ENCODE peak calls at places on chromosomes 1 and 21, in eight cellular contexts. H, A, E, Y, L, F, U and S are unnamed samples. For H3K27me3, the result is how much of the 10 kb centered on the place peaks cover.

GRCh38 chr1:3903141-3904005 is 3.3 kb upstream of the C1orf174 start:
- DNase-seq in L (no peak), U (no peak), F (no peak), A (no peak), H (no peak), E (peak), Y (no peak), S (no peak)

GRCh38 chr1:162387226-162388082 is 5.9 kb downstream of the C1orf226 start:
- DNase-seq in Y (peak), A (no peak), F (no peak), U (no peak), L (no peak), H (no peak), E (no peak), S (no peak)

GRCh38 chr21:43938751-43939442 is 73.2 kb upstream of the TRAPPC10 start:
- DNase-seq in U (no peak), F (peak), L (peak), H (peak), Y (peak), E (peak), A (peak), S (peak)

GRCh38 chr1:77888429-77889239 is at the start of gene NEXN:
- DNase-seq in E (peak), F (peak), Y (peak), U (peak), L (peak), A (peak), H (peak), S (no peak)

GRCh38 chr1:203338335-203339036 is 12.4 kb downstream of the FMOD start:
- DNase-seq in Y (peak), A (peak), L (peak), F (peak), U (no peak), H (peak), E (peak), S (no peak)

GRCh38 chr1:160558679-160559078 is 20.6 kb downstream of the CD84 start:
- DNase-seq in Y (no peak), E (no peak), L (no peak), U (no peak), A (no peak), F (no peak), H (no peak), S (no peak)

GRCh38 chr1:82388679-82389078 is 587.9 kb downstream of the ADGRL2 start:
- DNase-seq in F (no peak), Y (no peak), H (no peak), L (no peak), A (no peak), E (peak), U (no peak), S (no peak)

GRCh38 chr1:213138892-213139291 is 87.9 kb downstream of the RPS6KC1 start:
- DNase-seq in F (no peak), Y (no peak), H (no peak), U (no peak), E (no peak), L (no peak), A (no peak), S (no peak)

GRCh38 chr1:103461171-103462105 is 64.1 kb upstream of the RNPC3 start:
- DNase-seq in A (no peak), E (no peak), F (no peak), Y (peak), H (no peak), U (no peak), L (no peak), S (no peak)

GRCh38 chr21:45912611-45913415 is 68.8 kb upstream of the COL6A1 start:
- DNase-seq in F (no peak), E (no peak), Y (no peak), U (no peak), L (no peak), A (no peak), H (no peak), S (no peak)

GRCh38 chr1:221979461-221980032 is 237.7 kb upstream of the DUSP10 start:
- DNase-seq in A (no peak), F (no peak), H (no peak), L (no peak), E (no peak), U (no peak), Y (no peak), S (no peak)

GRCh38 chr1:199302554-199302953 is 663.7 kb downstream of the PTPRC start:
- DNase-seq in U (no peak), L (no peak), Y (no peak), A (no peak), H (no peak), F (no peak), E (no peak), S (no peak)

GRCh38 chr21:35779690-35780570 is 280.4 kb downstream of the SETD4 start:
- DNase-seq in Y (no peak), U (no peak), F (no peak), L (no peak), H (no peak), A (no peak), E (peak), S (no peak)

GRCh38 chr1:225668222-225668621 is 15.3 kb upstream of the ENAH start:
- DNase-seq in L (no peak), F (no peak), Y (no peak), H (no peak), A (no peak), E (no peak), U (no peak), S (no peak)

GRCh38 chr1:225670356-225670755 is 17.4 kb upstream of the ENAH start:
- DNase-seq in A (no peak), F (no peak), Y (no peak), L (no peak), H (no peak), E (no peak), U (no peak), S (no peak)

DNA sequence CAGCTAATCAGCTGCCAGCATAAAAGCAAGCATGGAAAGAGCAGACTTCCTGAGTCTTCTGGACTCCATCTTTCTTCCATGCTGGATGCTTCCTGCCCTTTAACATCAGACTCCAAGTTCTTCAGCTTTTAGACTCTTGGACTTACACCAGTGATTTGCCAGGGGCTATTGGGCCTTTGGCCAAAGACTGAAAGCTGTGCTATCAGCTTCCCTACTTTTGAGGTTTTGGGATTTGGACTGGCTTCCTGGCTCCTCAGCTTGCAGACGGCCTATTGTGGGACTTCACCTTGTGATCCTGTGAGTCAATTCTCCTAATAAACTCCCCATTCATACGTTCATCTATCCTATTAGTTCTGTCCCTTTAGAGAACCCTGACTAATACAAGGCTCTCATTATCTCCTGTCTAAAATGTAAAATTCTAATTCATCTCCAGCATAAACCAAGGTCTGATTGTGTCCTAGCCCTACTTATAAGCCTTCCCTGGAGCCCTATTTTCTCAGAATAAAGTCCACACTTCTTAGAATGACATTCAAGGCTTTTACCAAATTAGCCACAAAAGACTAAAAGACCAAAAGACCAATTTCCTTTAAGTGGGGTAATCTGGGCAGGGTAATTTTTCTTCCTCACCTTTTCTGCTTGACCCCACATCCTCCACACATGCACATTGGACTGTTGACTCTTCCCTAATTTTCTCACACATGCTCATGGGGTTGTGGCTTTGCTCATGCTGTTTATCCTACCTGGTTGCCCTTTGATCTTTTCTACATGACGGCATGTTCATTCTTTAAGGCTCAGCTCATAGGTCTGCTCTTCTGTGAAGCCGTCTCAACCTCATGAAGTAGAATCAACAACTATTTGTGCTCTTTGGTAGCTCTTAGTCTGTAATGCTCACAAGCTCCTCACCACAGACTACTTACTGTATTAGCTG is 18.1 kb upstream of the ENAH start:
- DNase-seq in H (no peak), F (no peak), E (no peak), A (no peak), U (no peak), Y (no peak), L (no peak), S (no peak)
- H3K27ac ChIP-seq in H (no peak), F (no peak), E (no peak), A (no peak), U (no peak), Y (no peak), L (no peak), S (no peak)

GRCh38 chr1:24773618-24774017 is 28.4 kb downstream of the CLIC4 start:
- DNase-seq in F (no peak), Y (no peak), A (no peak), L (no peak), E (no peak), U (no peak), H (no peak), S (no peak)
- H3K27me3 ChIP-seq in F (under half), Y (under half), A (under half), L (under half), E (under half), U (under half), H (under half), S (under half)

DNA sequence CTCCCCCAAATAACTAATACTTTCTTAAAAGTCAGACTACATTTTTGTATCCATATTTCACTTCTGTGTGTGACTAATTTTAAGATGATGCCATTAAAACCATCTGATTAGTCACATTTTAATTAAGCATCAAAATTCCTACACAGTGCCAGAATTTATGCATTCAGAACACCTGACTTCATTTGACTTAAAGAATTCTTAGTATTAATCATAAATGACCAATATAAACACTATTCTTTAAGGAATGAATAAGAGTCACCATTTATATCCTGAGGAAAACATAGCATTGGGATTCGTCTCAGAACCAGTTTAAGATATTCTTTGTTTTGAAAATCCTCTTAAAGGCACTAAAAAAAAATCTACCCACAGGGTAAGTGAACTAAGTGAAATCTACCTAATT is 37.0 kb downstream of the TM2D1 start:
- DNase-seq in E (no peak), A (no peak), H (no peak), U (no peak), Y (no peak), F (no peak), L (no peak), S (no peak)
- H3K4me3 ChIP-seq in E (no peak), A (no peak), H (no peak), U (no peak), Y (no peak), F (no peak), L (no peak), S (no peak)

DNA sequence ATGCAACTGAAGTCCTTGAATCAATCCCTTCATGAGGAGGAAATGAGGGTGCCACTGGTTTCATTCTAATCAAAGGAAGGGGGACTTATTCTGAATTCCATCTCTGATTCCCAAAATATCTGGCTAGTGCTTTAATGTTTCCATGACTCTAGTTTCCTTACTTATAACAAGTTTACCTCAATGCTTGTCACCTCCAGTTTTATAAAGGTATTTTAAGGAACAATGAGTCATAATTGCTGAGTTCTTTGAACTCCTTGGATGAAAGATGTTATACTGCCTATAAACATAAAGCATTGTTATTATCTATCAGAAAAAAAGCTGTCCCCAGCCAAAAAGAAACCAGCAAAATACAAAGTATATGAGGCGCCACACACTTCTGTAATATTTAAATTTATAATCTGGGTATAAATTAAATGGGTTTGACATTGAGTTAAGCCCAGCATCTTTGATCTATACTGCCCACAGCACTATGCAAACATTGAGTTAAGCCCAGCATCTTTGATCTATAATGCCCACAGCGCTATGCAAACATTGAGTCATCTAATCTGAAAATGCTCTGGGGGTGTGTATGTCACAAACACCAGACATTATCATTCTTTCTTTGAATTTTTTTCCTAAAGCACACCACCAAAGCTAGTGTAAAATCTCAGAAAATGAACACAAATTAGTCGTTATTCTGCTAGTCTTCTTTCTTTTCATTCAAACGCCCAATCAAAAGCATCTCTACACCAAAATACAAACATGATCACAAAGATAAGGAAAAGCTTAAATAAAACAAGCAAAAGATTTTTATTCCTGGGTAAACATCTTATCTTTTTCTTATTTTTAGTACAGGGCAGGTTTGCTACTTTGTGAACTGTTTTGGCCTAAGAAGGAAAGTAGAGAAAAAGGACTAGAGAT is 11.5 kb upstream of the CXADR start:
- DNase-seq in E (no peak), L (no peak), F (no peak), H (no peak), U (no peak), A (no peak), Y (no peak), S (no peak)
- H3K27ac ChIP-seq in E (no peak), L (no peak), F (no peak), H (no peak), U (no peak), A (no peak), Y (no peak), S (no peak)

DNA sequence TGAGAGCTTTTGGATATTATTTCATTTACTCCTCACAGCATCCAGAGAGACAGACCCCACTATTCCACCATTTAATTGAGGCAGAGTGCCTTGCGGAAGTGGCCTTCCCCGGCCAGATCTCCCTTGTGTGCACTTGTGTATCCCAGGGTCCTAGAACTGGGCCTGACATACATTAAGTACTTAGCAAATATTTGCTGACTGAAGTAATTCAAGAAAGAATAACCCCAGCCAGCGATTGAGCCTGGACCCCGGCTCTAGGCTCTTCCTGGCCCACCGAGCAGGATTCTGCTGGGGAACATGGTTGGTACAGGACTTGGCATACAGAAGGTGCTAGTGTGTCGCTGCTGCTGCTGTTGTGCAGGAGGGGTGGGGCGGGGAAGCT is 8.4 kb downstream of the DMRTA2 start:
- DNase-seq in F (no peak), E (no peak), L (no peak), U (no peak), H (no peak), A (no peak), Y (no peak), S (no peak)
- H3K27me3 ChIP-seq in F (half or more), E (under half), L (half or more), U (under half), H (under half), A (under half), Y (half or more), S (half or more)

GRCh38 chr1:47726496-47726855 is 270.7 kb downstream of the TRABD2B start:
- DNase-seq in E (no peak), U (no peak), A (no peak), H (no peak), Y (no peak), L (no peak), F (no peak), S (no peak)

GRCh38 chr1:47724427-47724999 is 272.7 kb downstream of the TRABD2B start:
- DNase-seq in F (no peak), A (no peak), Y (no peak), L (no peak), E (no peak), U (no peak), H (no peak), S (no peak)

GRCh38 chr1:47725000-47725731 is 272.0 kb downstream of the TRABD2B start:
- DNase-seq in F (no peak), L (no peak), U (no peak), Y (peak), H (peak), E (peak), A (no peak), S (no peak)

GRCh38 chr1:47727051-47727708 is 270.0 kb downstream of the TRABD2B start:
- DNase-seq in E (no peak), A (no peak), L (no peak), H (no peak), U (no peak), Y (no peak), F (no peak), S (no peak)

GRCh38 chr1:47725732-47726495 is 271.3 kb downstream of the TRABD2B start:
- DNase-seq in A (peak), L (peak), U (no peak), F (peak), H (peak), Y (peak), E (peak), S (no peak)
- H3K4me3 ChIP-seq in A (no peak), L (no peak), U (peak), F (no peak), H (peak), Y (peak), E (no peak), S (no peak)

DNA sequence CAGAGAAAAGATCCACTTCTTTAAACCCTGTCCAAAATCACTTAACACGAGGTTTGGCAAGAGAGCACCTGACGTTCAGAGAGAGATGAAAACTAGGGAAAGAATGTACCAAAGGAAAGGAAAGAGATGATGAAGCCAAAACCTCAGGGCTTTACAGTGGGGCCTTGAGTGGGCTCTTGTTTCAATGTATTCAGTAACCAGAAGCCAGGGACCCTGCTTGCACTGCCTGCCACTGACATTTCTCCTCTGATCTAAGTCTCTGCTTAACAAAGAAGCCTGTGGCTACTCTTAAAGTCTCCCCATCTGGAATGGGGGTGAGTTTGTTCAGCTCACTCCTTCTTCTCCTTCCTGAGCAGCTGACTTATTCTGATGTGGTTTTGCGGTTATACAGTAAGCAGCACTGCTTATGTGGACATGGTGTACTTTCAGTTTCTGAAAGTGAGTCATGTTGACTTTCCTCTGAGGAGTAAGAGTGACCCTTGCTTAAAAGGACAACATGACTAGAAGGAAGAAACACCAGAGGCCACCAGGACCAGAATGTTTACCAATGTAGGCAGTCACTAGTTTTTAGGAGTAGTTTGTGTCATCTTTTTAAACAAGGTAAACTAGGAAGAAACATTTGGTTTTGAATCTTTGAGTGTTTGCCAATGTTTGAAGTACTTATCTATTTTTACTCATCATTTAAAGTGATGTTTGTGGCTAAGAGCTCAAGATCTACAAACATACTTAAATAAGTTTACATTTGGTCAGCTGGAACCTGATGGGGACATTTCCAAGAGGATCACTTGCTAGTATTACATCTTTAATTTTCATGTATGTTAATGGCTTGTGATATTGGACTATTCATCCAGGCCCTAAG is 87.4 kb downstream of the FASLG start:
- DNase-seq in H (no peak), F (no peak), L (no peak), Y (no peak), A (no peak), E (no peak), U (no peak), S (no peak)
- H3K27ac ChIP-seq in H (peak), F (no peak), L (no peak), Y (no peak), A (no peak), E (peak), U (no peak), S (no peak)

GRCh38 chr1:176959461-176959860 is 205.1 kb downstream of the ASTN1 start:
- DNase-seq in H (no peak), A (no peak), E (no peak), F (no peak), Y (no peak), L (no peak), U (no peak), S (no peak)
- H3K27me3 ChIP-seq in H (under half), A (under half), E (under half), F (under half), Y (under half), L (under half), U (under half), S (under half)

DNA sequence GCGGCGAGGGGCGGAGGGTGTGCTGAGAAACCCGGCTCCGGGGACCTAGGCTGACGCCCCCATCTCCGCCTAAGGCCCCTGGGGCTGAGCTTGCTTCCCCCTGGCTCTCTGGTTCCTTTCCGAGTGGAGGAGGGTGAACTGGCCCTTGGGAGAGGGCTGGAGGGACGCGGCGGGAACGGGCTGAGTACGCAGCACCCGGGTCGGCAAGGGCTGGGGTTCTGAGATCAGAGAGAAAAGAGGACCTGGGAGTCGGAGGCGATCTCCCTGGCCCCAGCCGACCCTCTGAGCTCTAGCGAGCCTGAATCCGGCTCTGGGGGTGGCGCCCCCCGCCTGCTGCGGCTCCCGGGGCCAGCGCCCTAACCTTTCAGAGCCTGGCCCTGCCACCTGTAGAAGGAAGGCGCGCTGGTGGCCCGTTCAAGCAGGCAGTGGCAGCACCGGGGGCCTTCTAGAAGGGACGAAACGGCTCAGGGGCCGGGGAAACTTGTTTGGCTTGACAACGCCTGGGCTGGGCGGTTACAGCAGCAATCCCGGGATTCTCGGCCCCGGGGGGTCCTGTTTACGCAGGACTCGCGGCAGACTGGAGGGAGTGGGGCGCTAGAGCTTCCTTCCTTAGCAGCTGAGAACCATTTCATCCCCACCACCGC is 270.9 kb downstream of the FOXD2 start:
- DNase-seq in F (peak), Y (peak), H (peak), A (no peak), E (peak), U (no peak), L (no peak), S (no peak)
- H3K4me3 ChIP-seq in F (no peak), Y (peak), H (peak), A (no peak), E (no peak), U (peak), L (no peak), S (peak)